ENCODE peak calls at places on chromosomes 16 and 17, in ten cellular contexts. Y is heart right ventricle, R is cardiac muscle cell, D is IMR-90, H is stomach, O is neural progenitor cell, U is psoas muscle, N is MM.1S, I is heart left ventricle, E is Karpas-422. T is an unnamed sample.

GRCh38 chr17:7217113-7217987 is 2.3 kb downstream of the DLG4 start:
- DNase-seq in H (peak; percentile 54), I (peak; percentile 77), E (peak; percentile 90), D (peak; percentile 71), R (peak; percentile 90), N (no peak), O (peak; percentile 81), U (peak; percentile 70), Y (peak; percentile 52), T (no peak)

GRCh38 chr16:8798535-8799157 is 1.0 kb downstream of the PMM2 start:
- DNase-seq in Y (no peak), N (peak; percentile 43), O (no peak), D (no peak), E (no peak), H (no peak), U (no peak), I (no peak), R (peak; percentile 3), T (no peak)

GRCh38 chr17:76119409-76120371 is 16.1 kb upstream of the EXOC7 start:
- DNase-seq in N (no peak), O (no peak), E (no peak), Y (no peak), H (no peak), D (no peak), U (no peak), R (no peak), I (no peak), T (no peak)

GRCh38 chr17:30074726-30075125 is 41.9 kb upstream of the NSRP1 start:
- DNase-seq in D (peak; percentile 21), Y (no peak), E (no peak), O (no peak), I (no peak), R (no peak), U (no peak), N (no peak), H (no peak), T (no peak)

GRCh38 chr17:50132104-50132794 is 2.3 kb upstream of the SAMD14 start:
- DNase-seq in Y (no peak), N (no peak), D (no peak), H (no peak), E (no peak), I (no peak), R (no peak), U (no peak), O (no peak), T (no peak)

GRCh38 chr17:82383411-82383810 is 11.8 kb downstream of the UTS2R start:
- DNase-seq in Y (no peak), N (no peak), E (no peak), D (no peak), U (no peak), I (no peak), H (no peak), O (peak; percentile 12), R (no peak), T (no peak)

GRCh38 chr17:45334231-45334630 is 17.4 kb upstream of the MAP3K14 start:
- DNase-seq in E (no peak), U (no peak), H (no peak), R (no peak), O (no peak), D (no peak), N (no peak), Y (no peak), I (no peak), T (no peak)

GRCh38 chr17:48328457-48328856 is 101.6 kb downstream of the SKAP1 start:
- DNase-seq in Y (no peak), U (no peak), N (no peak), E (no peak), H (no peak), I (no peak), D (no peak), O (no peak), R (no peak), T (no peak)

GRCh38 chr17:82297280-82297803 is 20.1 kb downstream of the CD7 start:
- DNase-seq in H (peak; percentile 87), O (no peak), I (peak; percentile 65), Y (peak; percentile 67), R (peak; percentile 91), U (peak; percentile 96), N (peak; percentile 77), E (peak; percentile 59), D (no peak), T (peak; percentile 80)

GRCh38 chr16:79093554-79093967 is 507.0 kb downstream of the MAF start:
- DNase-seq in R (no peak), O (no peak), D (no peak), H (no peak), I (no peak), U (no peak), E (no peak), Y (no peak), N (no peak), T (no peak)

GRCh38 chr16:79089735-79090284 is 510.7 kb downstream of the MAF start:
- DNase-seq in I (peak; percentile 18), D (no peak), Y (no peak), E (no peak), N (peak; percentile 80), U (no peak), H (no peak), R (no peak), O (no peak), T (no peak)

GRCh38 chr16:79096246-79096645 is 504.3 kb downstream of the MAF start:
- DNase-seq in N (no peak), R (no peak), Y (no peak), E (no peak), H (no peak), I (no peak), O (no peak), U (no peak), D (no peak), T (no peak)

GRCh38 chr16:79090966-79091365 is 509.6 kb downstream of the MAF start:
- DNase-seq in N (no peak), Y (no peak), E (no peak), O (no peak), U (no peak), H (no peak), I (no peak), R (no peak), D (no peak), T (no peak)

DNA sequence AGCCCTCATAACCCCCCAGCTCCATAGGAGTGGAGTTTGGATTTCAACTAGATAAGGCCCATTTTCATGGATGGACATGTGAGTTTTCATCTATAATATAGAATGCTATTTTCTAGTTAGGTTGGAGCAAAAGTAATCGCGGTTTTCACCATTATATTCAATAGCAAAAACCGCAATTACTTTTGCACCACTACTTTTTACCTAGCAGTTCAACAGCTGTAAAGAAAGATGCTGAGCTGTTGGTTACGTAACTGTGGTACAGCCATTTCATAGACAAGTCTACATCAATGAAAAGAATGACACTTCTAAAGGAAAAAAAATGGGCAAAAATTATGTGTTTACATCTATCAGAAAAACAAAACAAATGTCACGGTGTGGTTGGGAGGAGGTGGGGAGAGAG is 507.7 kb downstream of the MAF start:
- DNase-seq in Y (no peak), H (no peak), U (no peak), D (no peak), R (no peak), E (no peak), I (no peak), N (no peak), O (no peak), T (no peak)
- H3K9me3 ChIP-seq in Y (no peaks in the 10 kb centered on the region), H (no peaks in the 10 kb centered on the region), U (no peaks in the 10 kb centered on the region), D (peaks cover 25% of the 10 kb centered on the region), R (no peaks in the 10 kb centered on the region), E (no peaks in the 10 kb centered on the region), I (no peaks in the 10 kb centered on the region), N (no peaks in the 10 kb centered on the region), O (no peaks in the 10 kb centered on the region), T (no peaks in the 10 kb centered on the region)

DNA sequence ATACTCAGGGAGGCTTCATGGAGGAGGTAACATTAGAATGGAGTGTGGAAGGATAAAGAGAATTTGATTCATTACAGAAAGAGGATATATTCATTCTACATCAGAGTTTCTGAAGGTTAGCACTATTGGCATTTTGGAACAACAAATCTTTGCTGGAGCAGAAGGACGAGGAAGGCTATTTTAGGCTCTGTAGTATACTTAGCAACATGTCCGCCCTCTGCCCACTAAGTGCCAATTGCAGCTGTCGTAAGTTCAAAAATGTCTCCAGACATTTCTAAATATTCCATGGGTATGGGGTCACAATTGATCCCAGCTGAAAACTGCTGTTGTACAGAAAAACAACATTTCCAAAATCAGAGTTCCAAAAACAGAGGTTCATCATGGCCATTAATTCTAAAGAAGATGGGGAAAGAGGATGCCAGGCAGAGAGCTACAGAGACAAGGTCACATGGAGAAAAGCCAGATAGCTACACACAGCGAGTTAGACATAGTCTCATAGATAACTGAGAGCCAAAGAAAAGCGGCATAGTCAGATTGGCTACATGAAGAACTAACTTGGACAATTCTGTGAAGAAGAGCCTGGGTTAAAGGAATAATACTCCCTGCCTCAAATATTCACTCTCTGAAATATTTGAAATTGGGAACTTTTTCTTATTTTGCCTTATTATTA is 846.4 kb upstream of the CDH8 start:
- DNase-seq in Y (no peak), O (no peak), R (no peak), H (no peak), I (no peak), U (no peak), D (no peak), N (no peak), E (no peak), T (no peak)
- H3K9me3 ChIP-seq in Y (peaks cover 6% of the 10 kb centered on the region), O (no peaks in the 10 kb centered on the region), R (no peaks in the 10 kb centered on the region), H (no peaks in the 10 kb centered on the region), I (peaks cover 4% of the 10 kb centered on the region), U (no peaks in the 10 kb centered on the region), D (peaks cover 6% of the 10 kb centered on the region), N (no peaks in the 10 kb centered on the region), E (peaks cover 8% of the 10 kb centered on the region), T (no peaks in the 10 kb centered on the region)

GRCh38 chr16:10447289-10447688 is 61.4 kb downstream of the ATF7IP2 start:
- DNase-seq in U (no peak), H (no peak), E (no peak), Y (no peak), I (no peak), R (no peak), D (no peak), O (peak; percentile 64), N (no peak), T (no peak)
- H3K9me3 ChIP-seq in U (peaks cover 22% of the 10 kb centered on the region), H (peaks cover 87% of the 10 kb centered on the region), E (peaks cover 15% of the 10 kb centered on the region), Y (peaks cover 82% of the 10 kb centered on the region), I (peaks cover 63% of the 10 kb centered on the region), R (no peaks in the 10 kb centered on the region), D (peaks cover 7% of the 10 kb centered on the region), O (no peaks in the 10 kb centered on the region), N (no peaks in the 10 kb centered on the region), T (peaks cover 34% of the 10 kb centered on the region)

GRCh38 chr16:71441348-71441781 is 489 bp downstream of the TLE7 start:
- DNase-seq in U (no peak), E (no peak), H (no peak), R (peak; percentile 30), O (no peak), I (no peak), N (no peak), Y (no peak), D (no peak), T (no peak)
- H3K9me3 ChIP-seq in U (peaks cover 43% of the 10 kb centered on the region), E (no peaks in the 10 kb centered on the region), H (peaks cover 58% of the 10 kb centered on the region), R (no peaks in the 10 kb centered on the region), O (no peaks in the 10 kb centered on the region), I (peaks cover 36% of the 10 kb centered on the region), N (no peaks in the 10 kb centered on the region), Y (peaks cover 46% of the 10 kb centered on the region), D (peaks cover 40% of the 10 kb centered on the region), T (peaks cover 4% of the 10 kb centered on the region)

DNA sequence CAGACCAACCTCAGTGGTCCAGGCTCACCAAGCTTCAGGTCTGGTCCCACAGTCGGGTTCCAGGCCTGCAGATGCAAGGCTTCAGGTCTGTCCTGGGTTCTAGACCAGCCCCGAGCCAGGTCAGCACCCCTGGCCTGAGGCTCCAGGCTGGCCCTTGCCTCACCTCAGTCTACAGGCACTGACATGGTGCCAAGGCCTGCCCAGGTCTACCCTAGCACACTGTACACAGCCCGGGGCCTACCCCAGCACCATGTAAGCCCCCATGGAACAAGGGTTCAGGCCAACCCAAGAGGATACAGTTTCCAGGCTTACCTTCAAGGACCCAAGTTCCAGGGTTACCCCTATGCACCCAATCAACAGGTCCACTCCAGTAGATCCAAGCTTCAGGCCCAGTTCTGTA is 26.8 kb downstream of the ZFP1 start:
- DNase-seq in I (no peak), R (no peak), Y (no peak), D (no peak), E (no peak), O (no peak), U (no peak), N (no peak), H (no peak), T (no peak)
- H3K9me3 ChIP-seq in I (peaks cover 78% of the 10 kb centered on the region), R (peaks cover 11% of the 10 kb centered on the region), Y (peaks cover 90% of the 10 kb centered on the region), D (peaks cover 53% of the 10 kb centered on the region), E (peaks cover 46% of the 10 kb centered on the region), O (peaks cover 17% of the 10 kb centered on the region), U (peaks cover 44% of the 10 kb centered on the region), N (no peaks in the 10 kb centered on the region), H (peaks cover 74% of the 10 kb centered on the region), T (peaks cover 8% of the 10 kb centered on the region)

T was measured in T-helper 17 cell.